ENCODE peak calls at places on chromosomes 7 and 10, in seven cellular contexts. P, N, W, T, O, I and Y are unnamed samples.

GRCh38 chr7:44565097-44565794 is 8.5 kb downstream of the DDX56 start:
- DNase-seq in I (peak), N (no peak), P (peak), T (no peak), O (peak), W (peak), Y (peak)

GRCh38 chr7:74164985-74165456 is 9.1 kb upstream of the EIF4H start:
- DNase-seq in N (no peak), T (no peak), O (no peak), P (no peak), W (no peak), I (peak), Y (no peak)

GRCh38 chr10:33129181-33129928 is 171.3 kb upstream of the ITGB1 start:
- DNase-seq in T (no peak), W (no peak), O (no peak), P (no peak), N (no peak), I (peak), Y (no peak)

GRCh38 chr7:32872421-32872820 is 19.1 kb downstream of the KBTBD2 start:
- DNase-seq in O (no peak), T (no peak), N (no peak), P (no peak), W (no peak), I (no peak), Y (no peak)

GRCh38 chr7:134458341-134458805 is 527 bp downstream of the AKR1B1 start:
- DNase-seq in O (no peak), T (peak), W (peak), P (peak), I (peak), N (no peak), Y (peak)

GRCh38 chr10:78139336-78139735 is 105.7 kb downstream of the RPS24 start:
- DNase-seq in I (no peak), P (no peak), N (no peak), W (no peak), T (peak), O (no peak), Y (no peak)

GRCh38 chr7:101410743-101411476 is 48.2 kb downstream of the COL26A1 start:
- DNase-seq in I (no peak), O (no peak), N (no peak), W (peak), T (no peak), P (no peak), Y (no peak)

GRCh38 chr7:2043316-2044039 is 189.3 kb downstream of the MAD1L1 start:
- DNase-seq in O (no peak), W (no peak), T (no peak), I (no peak), N (no peak), P (peak), Y (peak)

GRCh38 chr10:51733061-51733460 is 33.7 kb upstream of the CSTF2T start:
- DNase-seq in O (no peak), T (no peak), I (no peak), N (no peak), W (no peak), P (no peak), Y (no peak)

GRCh38 chr7:119283353-119283752 is 989.6 kb upstream of the KCND2 start:
- DNase-seq in N (no peak), I (no peak), O (no peak), W (no peak), P (no peak), T (no peak), Y (no peak)

GRCh38 chr7:130356760-130357611 is 12.4 kb downstream of the CPA5 start:
- DNase-seq in W (no peak), I (peak), P (no peak), T (no peak), N (peak), O (peak), Y (no peak)

GRCh38 chr10:96998329-96998888 is 166.3 kb downstream of the LCOR start:
- DNase-seq in O (peak), P (no peak), I (no peak), N (peak), W (no peak), T (no peak), Y (no peak)

GRCh38 chr7:157570531-157571200 is 233.9 kb downstream of the DNAJB6 start:
- DNase-seq in T (no peak), W (no peak), O (peak), P (peak), N (peak), I (peak), Y (peak)

GRCh38 chr10:55629792-55630490 is 731.1 kb downstream of the ZWINT start:
- DNase-seq in T (no peak), P (no peak), N (no peak), I (peak), O (no peak), W (peak), Y (peak)

GRCh38 chr7:29319719-29320521 is 125.3 kb downstream of the CHN2 start:
- DNase-seq in O (no peak), N (no peak), T (peak), W (no peak), P (no peak), I (no peak), Y (no peak)

GRCh38 chr7:36870625-36871354 is 146.5 kb upstream of the AOAH start:
- DNase-seq in N (no peak), I (no peak), T (no peak), O (no peak), P (no peak), W (no peak), Y (no peak)

GRCh38 chr7:61111-61510 is 131.3 kb upstream of the FAM20C start:
- DNase-seq in P (peak), W (no peak), N (no peak), T (no peak), I (no peak), O (no peak), Y (peak)

GRCh38 chr7:30066697-30067096 is 38.5 kb downstream of the PLEKHA8 start:
- DNase-seq in W (no peak), I (no peak), N (no peak), P (no peak), T (no peak), O (no peak), Y (no peak)

GRCh38 chr10:130750441-130750840 is 561.1 kb downstream of the TCERG1L start:
- DNase-seq in P (peak), W (no peak), T (no peak), I (no peak), O (no peak), N (no peak), Y (peak)

GRCh38 chr7:16921644-16922257 is 40.0 kb upstream of the AGR3 start:
- DNase-seq in O (no peak), P (no peak), N (no peak), T (no peak), I (no peak), W (no peak), Y (no peak)